ENCODE peak calls at places on chromosomes 5 and 9, in ten cellular contexts. J is H1, X is SK-N-SH, Z is mesenchymal stem cell, M is mammary epithelial cell, A is endodermal cell, H is GM23248, O is HepG2, Q is endothelial cell of umbilical vein, N is mesendoderm. G is an unnamed sample.

GRCh38 chr5:171852255-171852681 is 66.7 kb downstream of the SMIM23 start:
- DNase-seq in Q (no peak), O (no peak), X (no peak), N (peak; percentile 69), A (peak; percentile 74), M (no peak), H (no peak), Z (no peak), J (no peak), G (no peak)

GRCh38 chr9:126617003-126617739 is 3.4 kb downstream of the LMX1B start:
- DNase-seq in J (no peak), N (no peak), O (no peak), H (no peak), Z (no peak), Q (no peak), X (peak; percentile 22), M (peak; percentile 41), A (no peak), G (no peak)

GRCh38 chr5:11904270-11904906 is at the start of gene CTNND2:
- DNase-seq in Z (peak; percentile 36), N (peak; percentile 92), Q (peak; percentile 1), X (peak; percentile 72), M (peak; percentile 20), J (peak; percentile 62), H (peak; percentile 30), A (peak; percentile 94), O (no peak), G (no peak)

GRCh38 chr5:60148356-60148755 is 254.8 kb upstream of the PDE4D start:
- DNase-seq in M (no peak), Q (no peak), X (no peak), H (peak; percentile 27), Z (no peak), J (no peak), O (no peak), N (no peak), A (no peak), G (no peak)

GRCh38 chr9:92151691-92152393 is 36.6 kb upstream of the SPTLC1 start:
- DNase-seq in X (peak; percentile 74), M (peak; percentile 74), Z (peak; percentile 91), J (no peak), Q (peak; percentile 13), H (peak; percentile 97), O (no peak), N (no peak), A (peak; percentile 52), G (no peak)

GRCh38 chr9:35726876-35727438 is 5.0 kb downstream of the TLN1 start:
- DNase-seq in M (peak; percentile 21), X (no peak), H (peak; percentile 66), J (no peak), Z (peak; percentile 63), A (no peak), Q (peak; percentile 72), O (peak; percentile 35), N (no peak), G (peak; percentile 64)

GRCh38 chr5:113038714-113039113 is 62.1 kb downstream of the DCP2 start:
- DNase-seq in Z (no peak), N (no peak), A (no peak), M (peak; percentile 91), Q (peak; percentile 48), J (no peak), O (no peak), H (peak; percentile 77), X (no peak), G (no peak)

GRCh38 chr5:177511181-177511580 is 1.6 kb upstream of the DOK3 start:
- DNase-seq in X (no peak), O (no peak), H (no peak), Z (no peak), A (no peak), N (no peak), Q (no peak), M (no peak), J (no peak), G (no peak)

GRCh38 chr9:99226054-99226453 is 4.0 kb downstream of the SEC61B start:
- DNase-seq in J (no peak), Q (peak; percentile 61), M (no peak), Z (no peak), X (no peak), H (no peak), A (no peak), O (no peak), N (no peak), G (no peak)

GRCh38 chr9:124218438-124219289 is 39.1 kb upstream of the NEK6 start:
- DNase-seq in M (peak; percentile 58), Q (peak; percentile 68), A (peak; percentile 38), J (no peak), X (no peak), H (peak; percentile 78), N (no peak), O (peak; percentile 30), Z (peak; percentile 84), G (peak; percentile 96)

GRCh38 chr5:151345808-151346478 is 1.4 kb downstream of the SLC36A2 start:
- DNase-seq in A (no peak), M (peak; percentile 21), X (no peak), H (peak; percentile 68), Q (no peak), J (no peak), O (no peak), N (no peak), Z (no peak), G (no peak)

GRCh38 chr9:114701971-114702370 is 20.0 kb upstream of the TEX48 start:
- DNase-seq in Q (no peak), X (no peak), J (no peak), Z (no peak), N (no peak), O (no peak), A (no peak), H (no peak), M (no peak), G (no peak)

GRCh38 chr9:77020438-77021264 is 1.2 kb downstream of the FOXB2 start:
- DNase-seq in H (peak; percentile 18), M (no peak), O (no peak), A (peak; percentile 78), J (no peak), X (peak; percentile 57), Z (no peak), Q (no peak), N (peak; percentile 18), G (no peak)

GRCh38 chr9:35526087-35526801 is 36.3 kb downstream of the RUSC2 start:
- DNase-seq in Q (peak; percentile 24), X (no peak), A (no peak), Z (peak; percentile 40), J (no peak), H (peak; percentile 63), N (no peak), O (no peak), M (no peak), G (no peak)

GRCh38 chr5:148897842-148898241 is 71.4 kb downstream of the ADRB2 start:
- DNase-seq in M (no peak), J (no peak), H (no peak), Q (no peak), X (no peak), O (no peak), N (no peak), A (no peak), Z (no peak), G (no peak)

DNA sequence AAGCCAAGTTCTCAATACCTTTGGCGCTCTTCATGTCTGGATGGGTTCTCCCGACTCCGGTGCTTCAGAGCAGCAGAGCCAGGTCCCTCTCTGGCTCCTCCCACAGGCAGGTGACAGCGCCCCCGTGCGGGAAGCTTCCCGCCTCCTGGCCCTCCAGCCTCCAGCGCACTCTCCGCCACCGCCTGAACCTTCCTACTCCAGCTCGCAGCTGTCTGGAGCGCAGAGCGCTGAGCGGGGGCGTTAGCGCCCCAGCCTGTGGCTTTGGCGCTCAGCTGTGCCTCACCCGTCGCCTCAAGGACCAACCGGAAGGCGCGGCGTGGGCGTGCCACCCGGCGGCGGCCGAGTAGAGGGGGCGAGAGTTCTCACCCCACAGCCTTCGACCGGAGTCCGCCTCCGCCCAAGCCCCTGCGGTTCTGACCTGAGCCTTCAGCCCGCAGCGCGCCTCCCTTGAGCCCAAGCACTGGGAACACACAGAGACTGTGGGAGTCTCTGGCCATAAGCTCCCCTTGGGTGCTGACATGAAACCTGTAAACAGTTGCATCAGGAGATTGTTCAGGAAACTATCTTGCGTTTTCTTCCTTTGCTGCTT is at the start of gene SLCO4C1:
- DNase-seq in Q (peak; percentile 18), X (peak; percentile 91), J (peak; percentile 87), Z (peak; percentile 73), N (peak; percentile 96), O (peak; percentile 70), H (peak; percentile 53), A (peak; percentile 99), M (peak; percentile 43), G (peak; percentile 44)
- H3K4me3 ChIP-seq in Q (peak within 1 kb of the TSS; percentile 18), X (peak within 1 kb of the TSS; percentile 59), J (peak within 1 kb of the TSS; percentile 74), Z (peak within 1 kb of the TSS; percentile 76), N (peak within 1 kb of the TSS; percentile 65), O (peak within 1 kb of the TSS; percentile 47), H (peak within 1 kb of the TSS; percentile 60), A (peak within 1 kb of the TSS; percentile 94), M (no peak within 1 kb of the TSS), G (no peak within 1 kb of the TSS)

GRCh38 chr9:3323714-3324113 is 202.1 kb downstream of the RFX3 start:
- DNase-seq in N (peak; percentile 40), O (no peak), J (no peak), Z (no peak), Q (peak; percentile 38), M (no peak), X (peak; percentile 1), A (no peak), H (no peak), G (no peak)
- H3K9ac ChIP-seq in N (no peak overlapping the region), O (no peak overlapping the region), J (no peak overlapping the region), Z (no peak overlapping the region), Q (no peak overlapping the region), M (no peak overlapping the region), X (no peak overlapping the region), A (no peak overlapping the region), H (no peak overlapping the region), G (no peak overlapping the region)

GRCh38 chr9:133235549-133236222 is 26.6 kb upstream of the OBP2B start:
- DNase-seq in A (no peak), Z (no peak), Q (no peak), X (no peak), M (no peak), O (no peak), N (no peak), J (no peak), H (no peak), G (no peak)
- H3K4me3 ChIP-seq in A (no peak overlapping the region), Z (no peak overlapping the region), Q (no peak overlapping the region), X (no peak overlapping the region), M (no peak overlapping the region), O (no peak overlapping the region), N (no peak overlapping the region), J (no peak overlapping the region), H (no peak overlapping the region), G (no peak overlapping the region)

GRCh38 chr5:62083247-62083646 is 222.8 kb upstream of the KIF2A start:
- DNase-seq in Q (no peak), H (no peak), Z (no peak), O (no peak), A (no peak), M (no peak), N (no peak), J (no peak), X (no peak), G (no peak)

GRCh38 chr5:62082370-62082778 is 223.6 kb upstream of the KIF2A start:
- DNase-seq in J (no peak), M (peak; percentile 88), O (no peak), N (no peak), X (peak; percentile 28), H (peak; percentile 79), Z (peak; percentile 35), A (no peak), Q (no peak), G (no peak)

GRCh38 chr5:62077823-62078550 is 228.0 kb upstream of the KIF2A start:
- DNase-seq in M (peak; percentile 44), J (no peak), O (no peak), N (no peak), H (no peak), X (no peak), Q (no peak), A (peak; percentile 68), Z (no peak), G (no peak)

GRCh38 chr5:62077387-62077786 is 228.6 kb upstream of the KIF2A start:
- DNase-seq in O (no peak), H (no peak), N (no peak), M (no peak), Q (no peak), J (no peak), Z (no peak), X (no peak), A (peak; percentile 47), G (no peak)
- H3K9ac ChIP-seq in O (no peak overlapping the region), H (no peak overlapping the region), N (no peak overlapping the region), M (no peak overlapping the region), Q (no peak overlapping the region), J (no peak overlapping the region), Z (no peak overlapping the region), X (no peak overlapping the region), A (no peak overlapping the region), G (no peak overlapping the region)

G was measured in Karpas-422.